ENCODE peak calls at places on chromosome X, in six cellular contexts. M, V, T, P, U and N are unnamed samples.

GRCh38 chrX:8323356-8323755 is 141.3 kb upstream of the VCX3B start:
- DNase-seq in T (no peak), V (no peak), U (no peak), M (no peak), P (no peak), N (no peak)

GRCh38 chrX:80485543-80485942 is 65.3 kb downstream of the TENT5D start:
- DNase-seq in U (no peak), V (no peak), P (no peak), T (no peak), M (no peak), N (no peak)

GRCh38 chrX:115898382-115899001 is 272.1 kb upstream of the AGTR2 start:
- DNase-seq in V (no peak), P (no peak), T (peak), M (no peak), U (no peak), N (peak)

GRCh38 chrX:40166582-40166981 is 68.8 kb upstream of the BCOR start:
- DNase-seq in T (no peak), U (no peak), V (no peak), P (peak), M (no peak), N (peak)

GRCh38 chrX:134019567-134020206 is 34.3 kb upstream of the GPC3 start:
- DNase-seq in T (no peak), U (no peak), V (no peak), P (no peak), M (no peak), N (no peak)

GRCh38 chrX:23494741-23495140 is 160.1 kb downstream of the PTCHD1 start:
- DNase-seq in T (no peak), P (no peak), V (no peak), M (no peak), U (no peak), N (no peak)

GRCh38 chrX:104564335-104564734 is 1.7 kb upstream of the IL1RAPL2 start:
- DNase-seq in P (no peak), U (no peak), V (no peak), T (no peak), M (no peak), N (no peak)

GRCh38 chrX:48816014-48816810 is 10.1 kb upstream of the ERAS start:
- DNase-seq in V (no peak), M (no peak), T (no peak), P (no peak), U (no peak), N (peak)

GRCh38 chrX:40244980-40245379 is 147.2 kb upstream of the BCOR start:
- DNase-seq in V (peak), U (no peak), P (peak), T (no peak), M (no peak), N (no peak)

GRCh38 chrX:15815779-15816452 is 25.6 kb downstream of the ZRSR2 start:
- DNase-seq in U (no peak), T (peak), P (peak), V (no peak), M (no peak), N (peak)

GRCh38 chrX:130296743-130297142 is 28.0 kb upstream of the ZNF280C start:
- DNase-seq in T (no peak), U (no peak), M (peak), P (peak), V (no peak), N (no peak)

GRCh38 chrX:151088221-151088620 is 88.2 kb upstream of the GPR50 start:
- DNase-seq in P (no peak), V (no peak), U (no peak), T (no peak), M (no peak), N (no peak)

GRCh38 chrX:46582325-46582724 is 8.8 kb downstream of the CHST7 start:
- DNase-seq in V (peak), T (no peak), U (no peak), M (no peak), P (peak), N (no peak)

GRCh38 chrX:140762061-140762460 is 52.5 kb downstream of the LINC00632 start:
- DNase-seq in P (peak), U (no peak), T (peak), V (peak), M (no peak), N (peak)

GRCh38 chrX:107712231-107713204 is 63.1 kb downstream of the TSC22D3 start:
- DNase-seq in V (peak), U (no peak), P (no peak), M (no peak), T (no peak), N (no peak)

GRCh38 chrX:11244641-11245040 is 48.6 kb upstream of the AMELX start:
- DNase-seq in M (no peak), P (peak), T (no peak), U (no peak), V (no peak), N (no peak)

GRCh38 chrX:39397561-39398200 is 596.4 kb downstream of the MID1IP1 start:
- DNase-seq in V (no peak), P (no peak), U (no peak), M (no peak), T (peak), N (no peak)

GRCh38 chrX:107565916-107566602 is 62.3 kb upstream of the PRPS1 start:
- DNase-seq in U (no peak), V (peak), M (no peak), P (peak), T (peak), N (no peak)

GRCh38 chrX:134849390-134849789 is 141.4 kb upstream of the SMIM10 start:
- DNase-seq in V (peak), M (no peak), T (no peak), P (peak), U (no peak), N (no peak)

GRCh38 chrX:55057691-55058249 is 17.1 kb upstream of the PAGE2B start:
- DNase-seq in V (no peak), T (peak), M (peak), P (peak), U (no peak), N (peak)

GRCh38 chrX:115259238-115259875 is 25.5 kb upstream of the LRCH2 start:
- DNase-seq in V (peak), T (no peak), M (no peak), P (peak), U (no peak), N (no peak)

GRCh38 chrX:130877892-130878321 is 25.1 kb downstream of the ENOX2 start:
- DNase-seq in P (no peak), T (no peak), V (no peak), U (no peak), M (no peak), N (no peak)

GRCh38 chrX:24292358-24292757 is 21.5 kb downstream of the SUPT20HL2 start:
- DNase-seq in M (no peak), U (no peak), T (no peak), V (no peak), P (no peak), N (no peak)

GRCh38 chrX:13694359-13694758 is 5.4 kb downstream of the RAB9A start:
- DNase-seq in M (no peak), V (peak), T (no peak), P (peak), U (no peak), N (no peak)

GRCh38 chrX:130994671-130995070 is 63.5 kb upstream of the ARHGAP36 start:
- DNase-seq in T (peak), V (no peak), U (no peak), P (peak), M (no peak), N (peak)

GRCh38 chrX:1264556-1264955 is 4.1 kb upstream of the CSF2RA start:
- DNase-seq in V (no peak), P (no peak), T (no peak), M (no peak), U (no peak), N (no peak)

GRCh38 chrX:21394792-21395191 is 20.6 kb downstream of the CNKSR2 start:
- DNase-seq in U (no peak), M (no peak), V (no peak), P (no peak), T (no peak), N (no peak)

GRCh38 chrX:80812176-80812575 is 2.5 kb upstream of the BRWD3 start:
- DNase-seq in V (peak), U (no peak), T (peak), M (peak), P (peak), N (peak)

GRCh38 chrX:140440891-140441290 is 64.0 kb downstream of the SOX3 start:
- DNase-seq in T (no peak), P (peak), M (no peak), U (no peak), V (peak), N (no peak)

GRCh38 chrX:10618911-10619310 is 1.5 kb downstream of the MID1 start:
- DNase-seq in T (peak), P (no peak), U (no peak), V (no peak), M (no peak), N (no peak)

GRCh38 chrX:47483310-47484268 is 567 bp upstream of the ZNF41 start:
- DNase-seq in T (peak), U (no peak), M (no peak), P (peak), V (peak), N (no peak)

GRCh38 chrX:132270699-132271098 is 51.5 kb upstream of the RAP2C start:
- DNase-seq in V (peak), P (peak), M (peak), T (no peak), U (no peak), N (no peak)

GRCh38 chrX:80648023-80648422 is 161.7 kb downstream of the BRWD3 start:
- DNase-seq in M (no peak), U (no peak), P (peak), T (no peak), V (no peak), N (peak)

GRCh38 chrX:150036181-150036580 is 97.9 kb upstream of the EOLA2 start:
- DNase-seq in M (peak), U (no peak), T (peak), P (peak), V (peak), N (no peak)

GRCh38 chrX:110944793-110945466 is 149.3 kb upstream of the CHRDL1 start:
- DNase-seq in U (no peak), M (no peak), P (no peak), T (no peak), V (peak), N (no peak)